ENCODE peak calls at places on chromosomes 4 and X, in six cellular contexts. W is foreskin fibroblast, Z is H1, I is AG09309, P is pancreas, N is epithelial cell of proximal tubule. A is an unnamed sample.

GRCh38 chrX:69605521-69605920 is 10.4 kb upstream of the EDA start:
- DNase-seq in W (no peak), Z (no peak), I (no peak), P (no peak), N (no peak), A (no peak)

GRCh38 chr4:159171287-159171686 is 68.4 kb downstream of the RAPGEF2 start:
- DNase-seq in W (peak), Z (no peak), I (no peak), P (no peak), N (no peak), A (no peak)

GRCh38 chrX:45352588-45352987 is 151.9 kb upstream of the DIPK2B start:
- DNase-seq in W (peak), Z (no peak), I (no peak), P (no peak), N (no peak), A (no peak)

GRCh38 chrX:153659268-153659667 is 12.3 kb downstream of the DUSP9 start:
- DNase-seq in W (no peak), Z (no peak), I (no peak), P (no peak), N (no peak), A (no peak)

GRCh38 chrX:57313583-57314215 is 27.2 kb downstream of the FAAH2 start:
- DNase-seq in W (no peak), Z (no peak), I (no peak), P (no peak), N (no peak), A (no peak)

GRCh38 chrX:69362354-69362753 is 141.8 kb upstream of the NALF2 start:
- DNase-seq in W (peak), Z (no peak), I (no peak), P (no peak), N (no peak), A (no peak)

GRCh38 chr4:93710101-93710846 is 118.3 kb upstream of the ATOH1 start:
- DNase-seq in W (peak), Z (no peak), I (no peak), P (peak), N (no peak), A (no peak)

GRCh38 chrX:151370906-151371305 is 26.1 kb upstream of the VMA21 start:
- DNase-seq in W (no peak), Z (no peak), I (no peak), P (no peak), N (no peak), A (no peak)

GRCh38 chrX:100745806-100746537 is 14.1 kb upstream of the SYTL4 start:
- DNase-seq in W (peak), Z (no peak), I (no peak), P (no peak), N (no peak), A (peak)

GRCh38 chr4:152997235-152997735 is 61.2 kb downstream of the FHDC1 start:
- DNase-seq in W (no peak), Z (no peak), I (no peak), P (no peak), N (no peak), A (no peak)

GRCh38 chr4:15754323-15754722 is 23.8 kb upstream of the CD38 start:
- DNase-seq in W (no peak), Z (no peak), I (no peak), P (no peak), N (no peak), A (peak)

GRCh38 chr4:110484767-110485166 is 8.8 kb downstream of the ENPEP start:
- DNase-seq in W (peak), Z (no peak), I (peak), P (no peak), N (peak), A (peak)

GRCh38 chr4:4969298-4969697 is 50.0 kb downstream of the CYTL1 start:
- DNase-seq in W (no peak), Z (no peak), I (no peak), P (no peak), N (no peak), A (peak)

GRCh38 chrX:108736509-108737479 is at the start of gene IRS4:
- DNase-seq in W (peak), Z (peak), I (no peak), P (peak), N (no peak), A (no peak)

GRCh38 chr4:140105436-140105835 is 48.5 kb downstream of the MAML3 start:
- DNase-seq in W (no peak), Z (no peak), I (no peak), P (no peak), N (no peak), A (no peak)

GRCh38 chr4:3199661-3200422 is 49.1 kb upstream of the MSANTD1 start:
- DNase-seq in W (peak), Z (no peak), I (peak), P (no peak), N (no peak), A (peak)

GRCh38 chr4:8917321-8917811 is 45.7 kb upstream of the HMX1 start:
- DNase-seq in W (no peak), Z (no peak), I (no peak), P (no peak), N (no peak), A (no peak)

GRCh38 chr4:69831646-69832325 is 28.2 kb downstream of the SULT1E1 start:
- DNase-seq in W (no peak), Z (no peak), I (no peak), P (no peak), N (no peak), A (no peak)

GRCh38 chr4:108172231-108172779 is 3.6 kb upstream of the LEF1 start:
- DNase-seq in W (peak), Z (no peak), I (no peak), P (no peak), N (no peak), A (no peak)

GRCh38 chrX:2650865-2651264 is 40.2 kb upstream of the CD99 start:
- DNase-seq in W (no peak), Z (no peak), I (no peak), P (no peak), N (no peak), A (no peak)

GRCh38 chrX:9542106-9542764 is 77.4 kb downstream of the TBL1X start:
- DNase-seq in W (no peak), Z (no peak), I (no peak), P (no peak), N (no peak), A (peak)

GRCh38 chr4:158259955-158260575 is 49.8 kb downstream of the TMEM144 start:
- DNase-seq in W (peak), Z (no peak), I (no peak), P (no peak), N (no peak), A (peak)

GRCh38 chrX:116863029-116863428 is 400.3 kb upstream of the CT83 start:
- DNase-seq in W (no peak), Z (no peak), I (no peak), P (no peak), N (no peak), A (no peak)

GRCh38 chrX:34873500-34874225 is 68.9 kb upstream of the FAM47B start:
- DNase-seq in W (peak), Z (no peak), I (no peak), P (no peak), N (no peak), A (peak)

GRCh38 chr4:152171556-152171955 is 364.3 kb downstream of the FBXW7 start:
- DNase-seq in W (no peak), Z (no peak), I (no peak), P (no peak), N (no peak), A (no peak)

GRCh38 chrX:132692526-132692925 is 203.7 kb upstream of the MBNL3 start:
- DNase-seq in W (no peak), Z (no peak), I (no peak), P (no peak), N (no peak), A (no peak)

GRCh38 chr4:1768367-1769034 is 24.6 kb upstream of the FGFR3 start:
- DNase-seq in W (no peak), Z (no peak), I (no peak), P (peak), N (no peak), A (no peak)

GRCh38 chrX:71060127-71060526 is 8.0 kb downstream of the SNX12 start:
- DNase-seq in W (no peak), Z (no peak), I (no peak), P (no peak), N (no peak), A (no peak)

GRCh38 chr4:54281060-54281781 is 52.1 kb downstream of the PDGFRA start:
- DNase-seq in W (peak), Z (no peak), I (peak), P (peak), N (no peak), A (peak)

DNA sequence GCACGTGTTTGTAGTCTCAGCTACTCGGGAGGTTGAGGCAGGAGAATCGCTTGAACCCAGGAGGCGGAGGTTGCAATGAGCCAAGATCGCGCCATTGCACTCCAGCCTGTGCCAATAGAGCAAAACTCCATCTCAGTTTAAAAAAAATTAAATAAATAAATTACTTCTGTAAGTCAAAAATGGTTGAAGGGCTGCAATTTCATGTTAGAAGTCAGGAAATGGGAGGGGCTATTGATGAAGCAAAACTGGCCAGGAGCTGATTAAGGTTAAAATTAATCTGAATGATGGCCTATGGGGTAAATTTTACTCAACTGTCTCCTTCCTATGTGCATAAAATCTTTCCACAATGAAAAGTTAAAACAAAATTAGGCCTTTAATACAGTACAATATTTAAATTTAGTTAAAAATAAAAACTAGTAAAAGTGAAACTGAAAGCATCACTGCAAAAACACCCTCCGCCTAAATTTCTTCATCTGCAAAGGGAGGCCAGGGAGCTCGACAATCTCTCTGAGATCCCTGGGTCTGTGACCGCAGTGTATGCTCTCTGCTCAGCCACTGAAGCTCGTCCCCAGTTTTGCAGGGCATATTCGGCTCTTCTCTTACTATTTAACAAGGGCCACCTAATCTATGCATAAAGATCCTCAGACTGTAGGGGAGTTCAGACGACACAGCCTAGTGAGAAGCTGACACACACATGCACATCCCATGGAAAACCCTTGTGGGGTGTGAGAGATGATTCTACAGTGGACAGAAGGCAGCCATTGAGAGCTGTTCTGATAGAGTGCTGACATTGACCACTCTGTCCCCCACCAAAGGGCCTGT is 57.2 kb downstream of the IRF2 start:
- DNase-seq in W (no peak), Z (no peak), I (no peak), P (no peak), N (no peak), A (peak)
- H3K4me3 ChIP-seq in W (peak), Z (no peak), I (peak), P (no peak), N (no peak), A (peak)

GRCh38 chrX:53239474-53239873 is 14.5 kb upstream of the KDM5C start:
- DNase-seq in W (no peak), Z (no peak), I (no peak), P (no peak), N (no peak), A (no peak)
- TF ChIP-seq CTCF in W (no peak), Z (peak), I (no peak), P (no peak), N (peak), A (no peak)

GRCh38 chr4:76630748-76631147 is 195.7 kb downstream of the SHROOM3 start:
- DNase-seq in W (peak), Z (no peak), I (no peak), P (no peak), N (no peak), A (no peak)

GRCh38 chr4:76639292-76639691 is 204.3 kb downstream of the SHROOM3 start:
- DNase-seq in W (peak), Z (no peak), I (no peak), P (no peak), N (peak), A (no peak)

GRCh38 chr4:76637704-76638361 is 202.8 kb downstream of the SHROOM3 start:
- DNase-seq in W (peak), Z (no peak), I (peak), P (no peak), N (no peak), A (no peak)

DNA sequence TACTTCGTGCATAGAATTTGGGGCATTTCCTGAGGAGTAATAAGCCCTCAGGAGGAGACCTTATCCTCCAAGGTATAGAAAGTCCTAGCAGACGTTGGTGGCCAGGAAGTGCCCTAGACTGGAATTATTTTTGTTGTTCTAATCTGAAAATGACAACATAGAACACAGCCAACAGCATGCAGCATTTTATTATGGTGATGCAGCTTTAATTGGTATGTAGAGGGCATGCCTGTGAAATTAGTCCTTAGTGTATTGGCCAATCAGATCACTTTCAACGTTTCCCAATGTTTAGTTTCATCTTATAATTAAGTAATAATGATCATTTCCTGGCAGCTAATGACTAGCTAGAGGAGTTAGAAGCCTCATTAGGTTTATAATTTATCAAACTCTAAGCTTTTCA is 199.2 kb downstream of the SHROOM3 start:
- DNase-seq in W (peak), Z (no peak), I (peak), P (no peak), N (peak), A (peak)
- H3K4me3 ChIP-seq in W (no peak), Z (no peak), I (no peak), P (no peak), N (no peak), A (no peak)

DNA sequence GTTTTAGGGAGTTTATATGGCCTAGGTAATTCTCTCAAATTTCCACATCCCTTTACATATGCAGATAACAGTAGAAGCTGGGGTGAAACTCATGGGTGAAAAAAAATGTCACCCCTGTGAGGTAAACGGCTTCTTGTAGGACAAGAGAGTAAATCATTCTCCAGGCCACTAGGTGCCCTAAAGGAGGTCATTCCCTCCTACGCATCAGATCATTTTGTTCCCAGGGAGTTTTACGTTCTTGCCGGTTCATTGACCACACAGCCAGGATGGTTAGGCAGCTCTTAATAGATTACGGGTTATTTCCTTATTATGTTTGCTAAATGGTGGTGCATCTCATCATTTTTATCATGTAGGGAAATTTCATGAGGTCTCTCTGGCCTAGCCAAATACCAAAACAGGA is 225.8 kb upstream of the NOCT start:
- DNase-seq in W (no peak), Z (no peak), I (no peak), P (no peak), N (peak), A (no peak)
- TF ChIP-seq CTCF in W (no peak), Z (no peak), I (no peak), P (no peak), N (no peak), A (no peak)

GRCh38 chrX:131288738-131289511 is at the start of gene IGSF1:
- DNase-seq in W (no peak), Z (peak), I (no peak), P (peak), N (peak), A (peak)
- H3K4me3 ChIP-seq in W (no peak), Z (peak), I (no peak), P (peak), N (peak), A (no peak)

DNA sequence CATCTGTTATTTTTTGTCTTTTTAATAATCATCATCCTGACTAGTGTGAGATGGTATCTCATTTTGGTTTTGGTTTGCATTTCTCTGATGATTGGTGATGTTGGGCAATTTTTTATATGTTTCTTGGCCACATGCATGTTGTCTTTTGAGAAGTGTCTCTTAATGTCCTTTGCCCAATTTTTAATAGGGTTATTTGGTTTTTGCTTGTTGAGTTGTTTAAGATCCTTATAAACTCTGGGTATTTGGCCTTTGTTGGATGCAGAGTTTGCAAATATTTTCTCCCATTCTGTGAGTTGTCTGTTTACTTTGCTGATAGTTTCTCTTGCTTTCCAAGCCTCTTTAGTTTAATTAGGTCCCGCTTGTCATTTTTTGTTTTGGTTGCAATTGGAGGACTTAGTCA is 152.1 kb upstream of the MED14 start:
- DNase-seq in W (peak), Z (no peak), I (no peak), P (no peak), N (no peak), A (peak)
- TF ChIP-seq CTCF in W (no peak), Z (no peak), I (no peak), P (no peak), N (no peak), A (no peak)

DNA sequence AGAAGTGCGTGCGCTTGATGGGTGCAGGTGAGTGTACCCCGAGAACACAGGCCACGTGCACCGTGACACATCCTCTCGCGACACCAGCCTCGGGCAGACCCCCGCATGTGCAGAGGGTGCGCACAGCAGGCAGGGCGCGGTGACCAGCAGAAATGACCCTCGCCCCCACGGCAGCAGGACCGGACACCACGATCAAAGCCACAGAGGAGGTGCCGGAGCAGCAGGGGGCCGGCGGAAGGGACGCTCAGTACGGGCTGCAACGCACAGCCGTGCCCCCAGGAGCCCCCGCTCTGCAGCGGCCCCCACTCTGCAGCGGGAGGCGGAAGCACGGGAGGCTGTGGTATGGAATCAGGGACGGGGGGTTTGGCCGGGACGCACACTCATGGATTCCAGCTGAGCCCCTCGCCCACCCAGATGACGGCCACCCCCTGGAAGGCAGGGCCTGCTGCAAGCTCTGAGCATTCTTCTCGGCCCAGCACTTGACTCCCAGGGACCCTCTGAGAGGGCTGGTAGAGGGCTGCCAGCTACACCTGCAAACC is 17.1 kb downstream of the PPP2R3B start:
- DNase-seq in W (no peak), Z (no peak), I (no peak), P (no peak), N (no peak), A (no peak)
- H3K4me3 ChIP-seq in W (no peak), Z (no peak), I (no peak), P (no peak), N (no peak), A (no peak)

DNA sequence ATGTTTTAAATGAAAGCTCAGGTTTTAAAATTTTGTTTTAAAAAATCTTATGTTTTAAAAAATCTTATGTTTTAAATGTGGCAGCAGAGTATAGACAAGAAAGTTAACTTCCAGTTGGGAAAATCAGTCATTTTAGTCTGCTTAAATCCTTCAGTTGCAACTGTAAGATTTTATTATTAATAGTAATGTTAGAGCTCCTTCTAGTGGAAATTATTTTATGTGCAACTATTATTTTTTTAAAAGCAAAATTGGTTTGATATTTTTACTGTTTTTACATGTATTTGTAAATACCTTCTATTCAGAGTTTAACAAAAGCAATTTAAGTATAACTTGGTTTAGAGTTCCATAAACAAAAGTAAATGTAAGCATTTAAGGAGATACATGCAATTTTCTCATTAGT is 8.5 kb upstream of the NUDT6 start:
- DNase-seq in W (peak), Z (no peak), I (no peak), P (no peak), N (no peak), A (peak)
- TF ChIP-seq CTCF in W (no peak), Z (peak), I (peak), P (peak), N (no peak), A (peak)

DNA sequence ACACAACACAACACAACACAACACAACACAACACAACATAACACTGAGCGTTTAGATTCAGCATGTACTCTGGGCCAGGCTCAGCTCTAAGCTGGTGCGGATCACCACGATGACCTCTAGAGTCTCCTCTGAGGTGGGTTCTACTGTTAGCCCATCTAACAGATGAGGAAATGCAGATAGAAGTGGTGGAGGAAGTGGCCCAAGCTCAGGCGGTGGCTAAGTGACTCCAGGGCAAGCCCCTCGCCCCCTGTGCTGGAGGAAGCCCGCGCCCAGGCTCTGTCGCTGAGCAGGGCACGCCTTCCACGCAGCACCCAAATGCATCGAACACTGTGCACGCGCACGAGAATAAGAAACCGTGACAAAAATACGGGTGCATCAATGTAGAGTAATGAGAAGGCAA is 45.3 kb upstream of the CDKN2AIP start:
- DNase-seq in W (no peak), Z (no peak), I (no peak), P (no peak), N (no peak), A (no peak)
- H3K4me3 ChIP-seq in W (no peak), Z (peak), I (no peak), P (no peak), N (peak), A (no peak)

A was measured in fibroblast of villous mesenchyme.